ENCODE peak calls at places on chromosomes 2 and 18, in seven cellular contexts. N is left lung; D is tibial nerve; I is CD4-positive, alpha-beta T cell; C is fibroblast of lung; Y is heart right ventricle; V is spleen. L is an unnamed sample.

GRCh38 chr2:2187196-2187595 is 143.9 kb downstream of the MYT1L start:
- DNase-seq in N (no peak), D (no peak), I (no peak), C (no peak), Y (no peak), V (no peak), L (no peak)

GRCh38 chr2:120389036-120389391 is 43.1 kb downstream of the INHBB start:
- DNase-seq in N (peak; percentile 49), D (no peak), I (no peak), C (no peak), Y (no peak), V (no peak), L (no peak)

GRCh38 chr18:72867721-72868665 is at the start of gene NETO1:
- DNase-seq in N (peak; percentile 75), D (no peak), I (no peak), C (no peak), Y (no peak), V (peak; percentile 81), L (no peak)

GRCh38 chr2:68556384-68556783 is 87.0 kb upstream of the PROKR1 start:
- DNase-seq in N (no peak), D (no peak), I (no peak), C (peak; percentile 37), Y (no peak), V (no peak), L (no peak)

GRCh38 chr2:142316049-142316448 is 185.2 kb upstream of the LRP1B start:
- DNase-seq in N (no peak), D (no peak), I (no peak), C (no peak), Y (no peak), V (no peak), L (no peak)

GRCh38 chr18:67232406-67232805 is 284.1 kb downstream of the DSEL start:
- DNase-seq in N (no peak), D (no peak), I (no peak), C (peak; percentile 54), Y (no peak), V (no peak), L (no peak)

GRCh38 chr18:11897781-11898180 is 10.3 kb downstream of the MPPE1 start:
- DNase-seq in N (no peak), D (no peak), I (no peak), C (no peak), Y (no peak), V (no peak), L (no peak)

GRCh38 chr2:222708274-222708710 is 36.8 kb downstream of the MOGAT1 start:
- DNase-seq in N (peak; percentile 94), D (peak; percentile 84), I (peak; percentile 68), C (peak; percentile 83), Y (peak; percentile 84), V (peak; percentile 94), L (peak; percentile 86)

GRCh38 chr2:17610521-17610920 is 70.0 kb downstream of the VSNL1 start:
- DNase-seq in N (no peak), D (no peak), I (no peak), C (peak; percentile 37), Y (peak; percentile 33), V (no peak), L (no peak)

GRCh38 chr2:108392029-108392428 is 14.3 kb downstream of the SULT1C4 start:
- DNase-seq in N (no peak), D (no peak), I (no peak), C (no peak), Y (no peak), V (no peak), L (no peak)

GRCh38 chr2:51994123-51994788 is 962.3 kb upstream of the NRXN1 start:
- DNase-seq in N (no peak), D (no peak), I (no peak), C (no peak), Y (no peak), V (no peak), L (no peak)

GRCh38 chr2:15177103-15177502 is 384.0 kb downstream of the NBAS start:
- DNase-seq in N (no peak), D (no peak), I (peak; percentile 15), C (peak; percentile 17), Y (no peak), V (no peak), L (no peak)

GRCh38 chr2:40488927-40489677 is 37.2 kb upstream of the SLC8A1 start:
- DNase-seq in N (no peak), D (no peak), I (no peak), C (peak; percentile 75), Y (no peak), V (no peak), L (no peak)

GRCh38 chr2:27681844-27682243 is 18.2 kb downstream of the SLC4A1AP start:
- DNase-seq in N (no peak), D (no peak), I (no peak), C (peak; percentile 47), Y (no peak), V (no peak), L (no peak)

GRCh38 chr2:166643980-166644379 is 149.9 kb upstream of the SCN7A start:
- DNase-seq in N (no peak), D (no peak), I (no peak), C (no peak), Y (no peak), V (no peak), L (no peak)

GRCh38 chr2:119475857-119476244 is 44.2 kb downstream of the TMEM37 start:
- DNase-seq in N (no peak), D (no peak), I (no peak), C (no peak), Y (no peak), V (no peak), L (no peak)

GRCh38 chr18:29191263-29191662 is 1014.3 kb upstream of the CDH2 start:
- DNase-seq in N (no peak), D (no peak), I (no peak), C (peak; percentile 55), Y (no peak), V (no peak), L (no peak)

GRCh38 chr18:58213445-58213844 is 169.4 kb downstream of the NEDD4L start:
- DNase-seq in N (no peak), D (no peak), I (no peak), C (peak; percentile 87), Y (no peak), V (no peak), L (no peak)

GRCh38 chr2:173175222-173175621 is 99.6 kb downstream of the MAP3K20 start:
- DNase-seq in N (no peak), D (no peak), I (no peak), C (peak; percentile 60), Y (no peak), V (no peak), L (no peak)

GRCh38 chr2:239113164-239113563 is 265.3 kb downstream of the TWIST2 start:
- DNase-seq in N (peak; percentile 60), D (no peak), I (no peak), C (peak; percentile 52), Y (peak; percentile 8), V (no peak), L (no peak)

GRCh38 chr2:63078852-63079606 is 28.4 kb downstream of the OTX1 start:
- DNase-seq in N (no peak), D (no peak), I (no peak), C (no peak), Y (no peak), V (no peak), L (no peak)

GRCh38 chr2:26170795-26171194 is 2.1 kb upstream of the GAREM2 start:
- DNase-seq in N (no peak), D (no peak), I (no peak), C (no peak), Y (no peak), V (no peak), L (no peak)

GRCh38 chr2:240876035-240876474 is 7.4 kb downstream of the AGXT start:
- DNase-seq in N (no peak), D (no peak), I (no peak), C (no peak), Y (peak; percentile 7), V (no peak), L (no peak)

GRCh38 chr2:221447310-221447709 is 124.8 kb downstream of the EPHA4 start:
- DNase-seq in N (no peak), D (no peak), I (no peak), C (no peak), Y (no peak), V (no peak), L (no peak)

GRCh38 chr18:47585136-47585535 is 333.7 kb upstream of the SKOR2 start:
- DNase-seq in N (no peak), D (no peak), I (no peak), C (no peak), Y (no peak), V (no peak), L (no peak)

GRCh38 chr2:96082211-96083063 is 33.9 kb downstream of the ADRA2B start:
- DNase-seq in N (no peak), D (no peak), I (no peak), C (no peak), Y (no peak), V (peak; percentile 54), L (no peak)

DNA sequence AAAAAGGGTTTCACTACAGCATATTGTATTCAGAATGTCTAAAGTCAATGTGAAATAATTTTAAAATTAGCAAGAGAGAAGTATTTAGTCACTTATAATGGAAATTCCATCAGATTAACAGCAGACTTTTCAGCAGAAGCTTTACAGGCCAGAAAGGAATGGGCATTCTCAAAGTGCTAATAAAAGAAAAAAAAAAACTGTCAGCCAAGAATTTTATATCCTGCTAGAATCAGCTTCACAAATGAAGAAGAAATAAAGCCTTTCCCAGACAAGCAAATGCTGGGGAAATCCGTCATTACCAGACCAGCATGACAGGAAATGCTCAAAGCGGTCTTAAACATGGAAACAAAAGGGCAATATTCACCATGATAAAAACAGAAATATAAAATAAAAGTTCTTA is 18.8 kb downstream of the LMAN1 start:
- DNase-seq in N (no peak), D (no peak), I (no peak), C (no peak), Y (no peak), V (no peak), L (no peak)
- TF ChIP-seq CTCF in N (no peak), D (no peak), I (no peak), C (no peak), Y (no peak), V (no peak), L (no peak)

GRCh38 chr18:36372902-36373301 is 75.4 kb downstream of the FHOD3 start:
- DNase-seq in N (no peak), D (no peak), I (no peak), C (peak; percentile 24), Y (no peak), V (no peak), L (no peak)
- TF ChIP-seq CTCF in N (no peak), D (no peak), I (no peak), C (no peak), Y (peak; percentile 12), V (no peak), L (no peak)

GRCh38 chr2:206004004-206004693 is 81.8 kb downstream of the INO80D start:
- DNase-seq in N (no peak), D (no peak), I (no peak), C (no peak), Y (no peak), V (peak; percentile 55), L (no peak)
- TF ChIP-seq CTCF in N (no peak), D (peak; percentile 5), I (no peak), C (peak; percentile 13), Y (peak; percentile 14), V (no peak), L (peak; percentile 50)

DNA sequence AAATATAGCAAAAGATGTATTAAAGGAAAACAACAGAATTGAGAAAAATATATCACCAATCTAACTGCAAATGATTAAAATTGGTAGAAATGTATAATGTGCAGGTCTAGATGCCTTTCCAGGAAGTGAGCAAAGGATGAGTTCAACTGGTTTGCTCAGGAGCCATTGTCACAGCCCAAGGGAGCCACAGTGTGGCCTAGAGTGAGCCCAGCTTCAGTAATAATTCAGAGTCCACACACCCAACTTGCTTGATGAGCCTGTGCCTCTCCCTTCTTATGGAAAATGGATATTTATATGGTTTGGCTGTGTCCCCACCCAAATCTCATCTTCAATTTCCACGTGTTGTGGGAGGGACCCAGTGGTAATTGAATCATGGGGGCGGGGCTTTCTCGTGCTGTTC is 92.2 kb upstream of the ASAP2 start:
- DNase-seq in N (no peak), D (no peak), I (no peak), C (no peak), Y (no peak), V (peak; percentile 6), L (no peak)
- TF ChIP-seq CTCF in N (no peak), D (no peak), I (no peak), C (no peak), Y (no peak), V (no peak), L (no peak)